ENCODE peak calls at places on chromosomes 13 and 19, in eight cellular contexts. N is pancreas, C is H1, X is A673, O is stomach, E is aorta, Y is psoas muscle, F is WERI-Rb-1. A is an unnamed sample. For H3K9me3, the result is how much of the 10 kb centered on the place peaks cover.

GRCh38 chr19:4730740-4731171 is 7.1 kb upstream of the DPP9 start:
- DNase-seq in X (peak), C (peak), F (peak), O (no peak), N (no peak), E (no peak), Y (no peak), A (peak)

GRCh38 chr13:91078093-91078679 is 269.3 kb upstream of the MIR17HG start:
- DNase-seq in E (no peak), X (peak), N (no peak), Y (no peak), O (no peak), F (no peak), C (no peak), A (no peak)

GRCh38 chr13:35789335-35790166 is 313.1 kb upstream of the MAB21L1 start:
- DNase-seq in C (no peak), N (no peak), X (peak), E (no peak), Y (no peak), F (no peak), O (no peak), A (no peak)

GRCh38 chr13:74696148-74696922 is 562.1 kb upstream of the KLF12 start:
- DNase-seq in F (no peak), N (no peak), C (no peak), Y (no peak), X (no peak), O (no peak), E (no peak), A (no peak)

GRCh38 chr13:49679244-49679643 is 12.0 kb downstream of the EBPL start:
- DNase-seq in C (no peak), F (peak), Y (no peak), E (no peak), X (no peak), O (peak), N (no peak), A (no peak)

GRCh38 chr13:21812192-21812626 is 141.3 kb downstream of the FGF9 start:
- DNase-seq in F (no peak), N (no peak), E (no peak), C (no peak), X (peak), Y (no peak), O (no peak), A (no peak)

GRCh38 chr19:46697142-46697960 is 19.6 kb downstream of the PRKD2 start:
- DNase-seq in N (peak), C (peak), F (peak), X (peak), Y (peak), O (peak), E (peak), A (peak)

GRCh38 chr13:52848455-52849190 is at the start of gene PCDH8:
- DNase-seq in Y (no peak), E (no peak), N (no peak), C (peak), F (peak), O (no peak), X (peak), A (no peak)

GRCh38 chr19:12783849-12784393 is 7.4 kb upstream of the JUNB start:
- DNase-seq in F (no peak), X (no peak), Y (peak), C (no peak), N (no peak), O (no peak), E (peak), A (no peak)

GRCh38 chr19:13071444-13072205 is 31.0 kb downstream of the LYL1 start:
- DNase-seq in O (no peak), Y (no peak), N (no peak), F (no peak), C (no peak), X (no peak), E (no peak), A (no peak)

GRCh38 chr19:40398417-40399056 is 8.6 kb upstream of the HIPK4 start:
- DNase-seq in N (no peak), Y (no peak), E (no peak), O (peak), F (no peak), C (peak), X (no peak), A (peak)

GRCh38 chr13:101416181-101417042 is at the start of gene NALCN:
- DNase-seq in N (peak), X (peak), O (no peak), E (peak), F (peak), C (peak), Y (peak), A (no peak)
- H3K4me3 ChIP-seq in N (peak), X (peak), O (peak), E (peak), F (peak), C (peak), Y (peak), A (peak)

DNA sequence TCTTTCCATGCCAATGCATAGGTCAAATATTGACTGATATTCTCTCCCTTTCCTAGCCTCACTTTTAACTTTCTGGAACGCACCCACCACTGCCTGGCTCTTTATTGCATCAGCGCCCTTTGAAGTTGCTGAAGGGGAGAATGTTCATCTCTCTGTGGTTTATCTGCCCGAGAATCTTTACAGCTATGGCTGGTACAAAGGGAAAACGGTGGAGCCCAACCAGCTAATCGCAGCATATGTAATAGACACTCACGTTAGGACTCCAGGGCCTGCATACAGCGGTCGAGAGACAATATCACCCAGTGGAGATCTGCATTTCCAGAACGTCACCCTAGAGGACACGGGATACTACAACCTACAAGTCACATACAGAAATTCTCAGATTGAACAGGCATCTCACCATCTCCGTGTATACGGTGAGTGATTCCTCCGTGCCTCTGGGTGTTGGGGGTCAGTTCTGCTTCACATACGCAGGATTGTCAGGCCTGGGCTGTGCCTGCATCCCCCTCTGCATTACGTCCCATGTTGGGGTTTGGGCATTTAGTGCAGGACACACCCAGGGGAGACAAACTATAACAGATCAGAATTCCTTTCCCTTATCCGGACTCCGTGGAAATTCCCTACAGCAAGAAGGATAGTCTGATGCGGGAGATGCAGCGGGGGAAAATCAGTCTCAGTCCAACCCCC is 1.3 kb downstream of the CEACAM21 start:
- DNase-seq in F (no peak), C (no peak), X (no peak), Y (no peak), N (no peak), E (no peak), O (no peak), A (no peak)
- H3K27ac ChIP-seq in F (no peak), C (no peak), X (no peak), Y (no peak), N (no peak), E (no peak), O (no peak), A (no peak)

DNA sequence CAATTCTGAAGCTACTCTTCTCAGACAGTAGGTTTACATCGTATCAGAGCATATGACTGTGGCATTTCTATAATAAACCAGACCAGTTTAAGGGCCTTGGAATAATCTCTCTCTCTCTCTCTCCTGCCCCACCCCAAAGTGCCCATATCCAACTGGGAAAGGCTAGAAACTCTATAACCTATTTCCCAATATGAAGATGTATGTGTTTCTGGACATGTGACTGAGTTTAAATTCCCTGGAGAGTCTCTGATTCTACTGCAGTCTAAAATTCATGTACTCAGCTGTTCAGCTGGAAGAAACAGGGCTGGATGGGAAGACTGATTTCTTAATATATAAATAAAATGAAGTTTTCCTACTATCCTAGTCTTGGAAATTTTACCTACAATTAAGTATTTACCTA is 91.9 kb upstream of the MBNL2 start:
- DNase-seq in F (no peak), N (no peak), O (no peak), Y (no peak), C (no peak), X (no peak), E (no peak), A (no peak)
- H3K9me3 ChIP-seq in F (under half), N (under half), O (under half), Y (under half), C (under half), X (under half), E (under half), A (under half)

GRCh38 chr19:52335768-52336116 is 301 bp upstream of the ZNF610 start:
- DNase-seq in N (no peak), Y (no peak), O (no peak), C (no peak), E (no peak), F (no peak), X (no peak), A (no peak)

GRCh38 chr19:52336117-52336811 is at the start of gene ZNF610:
- DNase-seq in C (peak), N (peak), O (peak), X (peak), Y (peak), E (peak), F (peak), A (peak)

GRCh38 chr19:52331757-52332156 is 4.3 kb upstream of the ZNF610 start:
- DNase-seq in O (no peak), X (no peak), C (no peak), E (no peak), Y (no peak), N (no peak), F (no peak), A (no peak)

GRCh38 chr19:52336976-52337375 is 933 bp downstream of the ZNF610 start:
- DNase-seq in C (no peak), Y (no peak), N (no peak), X (peak), F (peak), E (no peak), O (no peak), A (no peak)
- H3K4me3 ChIP-seq in C (peak), Y (peak), N (no peak), X (peak), F (peak), E (peak), O (peak), A (peak)

GRCh38 chr19:38442736-38443135 is 9.2 kb downstream of the RYR1 start:
- DNase-seq in F (no peak), Y (no peak), N (no peak), E (no peak), X (no peak), O (no peak), C (no peak), A (no peak)

GRCh38 chr19:38445362-38445761 is 11.9 kb downstream of the RYR1 start:
- DNase-seq in C (no peak), X (no peak), N (no peak), O (no peak), F (no peak), Y (no peak), E (no peak), A (no peak)

GRCh38 chr19:38441660-38442348 is 8.3 kb downstream of the RYR1 start:
- DNase-seq in Y (no peak), X (no peak), O (no peak), F (peak), C (peak), N (no peak), E (no peak), A (no peak)

GRCh38 chr19:38443458-38444001 is 10.0 kb downstream of the RYR1 start:
- DNase-seq in F (no peak), Y (no peak), O (no peak), N (no peak), X (no peak), C (no peak), E (no peak), A (no peak)

DNA sequence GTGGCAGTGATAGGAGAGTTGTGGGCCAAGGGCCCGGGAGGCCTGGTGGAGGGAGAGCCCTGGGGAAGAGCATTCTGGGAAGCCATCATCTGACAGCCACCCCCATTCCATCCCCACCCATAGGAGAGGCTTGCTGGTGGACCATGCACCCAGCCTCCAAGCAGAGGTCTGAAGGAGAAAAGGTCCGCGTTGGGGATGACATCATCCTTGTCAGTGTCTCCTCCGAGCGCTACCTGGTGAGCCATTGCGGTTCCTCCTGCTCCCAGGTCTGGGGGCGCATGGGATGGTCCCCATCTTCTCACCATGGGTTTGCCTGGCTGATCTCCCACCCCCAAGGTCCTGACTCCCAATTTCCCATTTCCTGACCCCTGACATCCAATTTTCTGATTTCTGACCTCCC is 10.5 kb downstream of the RYR1 start:
- DNase-seq in C (no peak), Y (no peak), X (no peak), F (no peak), E (no peak), N (no peak), O (no peak), A (no peak)
- H3K27ac ChIP-seq in C (no peak), Y (no peak), X (no peak), F (no peak), E (no peak), N (no peak), O (no peak), A (no peak)

A was measured in iPS DF 6.9.